ENCODE peak calls at places on chromosomes 5 and 9, in five cellular contexts. One of them, this sample, is unnamed.

GRCh38 chr5:122882836-122883235 is 37.4 kb downstream of the SNX24 start:
- DNase-seq in dorsolateral prefrontal cortex: no peak
- DNase-seq in tibial artery: no peak
- DNase-seq in right cardiac atrium: no peak
- DNase-seq in prostate gland: no peak
- DNase-seq in this sample: no peak

GRCh38 chr9:100150209-100150608 is 51.2 kb downstream of the INVS start:
- DNase-seq in dorsolateral prefrontal cortex: no peak
- DNase-seq in tibial artery: no peak
- DNase-seq in right cardiac atrium: no peak
- DNase-seq in prostate gland: peak; percentile 10
- DNase-seq in this sample: no peak

GRCh38 chr5:98827161-98827560 is 53.7 kb downstream of the RGMB start:
- DNase-seq in dorsolateral prefrontal cortex: no peak
- DNase-seq in tibial artery: no peak
- DNase-seq in right cardiac atrium: no peak
- DNase-seq in prostate gland: peak; percentile 22
- DNase-seq in this sample: no peak

GRCh38 chr5:137415231-137415681 is 83.9 kb downstream of the SPOCK1 start:
- DNase-seq in dorsolateral prefrontal cortex: no peak
- DNase-seq in tibial artery: no peak
- DNase-seq in right cardiac atrium: no peak
- DNase-seq in prostate gland: no peak
- DNase-seq in this sample: no peak

GRCh38 chr5:113034182-113034773 is 57.7 kb downstream of the DCP2 start:
- DNase-seq in dorsolateral prefrontal cortex: no peak
- DNase-seq in tibial artery: no peak
- DNase-seq in right cardiac atrium: no peak
- DNase-seq in prostate gland: no peak
- DNase-seq in this sample: no peak

GRCh38 chr9:91164724-91165520 is 196.8 kb downstream of the AUH start:
- DNase-seq in dorsolateral prefrontal cortex: no peak
- DNase-seq in tibial artery: peak; percentile 78
- DNase-seq in right cardiac atrium: peak; percentile 83
- DNase-seq in prostate gland: no peak
- DNase-seq in this sample: peak; percentile 47

GRCh38 chr5:151019331-151019730 is 1.1 kb upstream of the GPX3 start:
- DNase-seq in dorsolateral prefrontal cortex: no peak
- DNase-seq in tibial artery: peak; percentile 59
- DNase-seq in right cardiac atrium: no peak
- DNase-seq in prostate gland: no peak
- DNase-seq in this sample: no peak

GRCh38 chr5:151038801-151039238 is 18.4 kb downstream of the GPX3 start:
- DNase-seq in dorsolateral prefrontal cortex: no peak
- DNase-seq in tibial artery: peak; percentile 69
- DNase-seq in right cardiac atrium: no peak
- DNase-seq in prostate gland: no peak
- DNase-seq in this sample: no peak

GRCh38 chr9:35303567-35303966 is 141.8 kb downstream of the UNC13B start:
- DNase-seq in dorsolateral prefrontal cortex: no peak
- DNase-seq in tibial artery: no peak
- DNase-seq in right cardiac atrium: no peak
- DNase-seq in prostate gland: no peak
- DNase-seq in this sample: no peak

GRCh38 chr5:138611295-138612220 is 36.4 kb upstream of the HSPA9 start:
- DNase-seq in dorsolateral prefrontal cortex: peak; percentile 35
- DNase-seq in tibial artery: no peak
- DNase-seq in right cardiac atrium: peak; percentile 53
- DNase-seq in prostate gland: no peak
- DNase-seq in this sample: peak; percentile 74

GRCh38 chr5:41527201-41527779 is 16.9 kb upstream of the PLCXD3 start:
- DNase-seq in dorsolateral prefrontal cortex: no peak
- DNase-seq in tibial artery: peak; percentile 61
- DNase-seq in right cardiac atrium: no peak
- DNase-seq in prostate gland: no peak
- DNase-seq in this sample: no peak
- H3K27ac ChIP-seq in dorsolateral prefrontal cortex: no peak overlapping the region
- H3K27ac ChIP-seq in tibial artery: no peak overlapping the region
- H3K27ac ChIP-seq in right cardiac atrium: peak overlapping the region; percentile 25
- H3K27ac ChIP-seq in prostate gland: no peak overlapping the region
- H3K27ac ChIP-seq in this sample: no peak overlapping the region

GRCh38 chr5:172389578-172390112 is 64.7 kb downstream of the SH3PXD2B start:
- DNase-seq in dorsolateral prefrontal cortex: no peak
- DNase-seq in tibial artery: no peak
- DNase-seq in right cardiac atrium: no peak
- DNase-seq in prostate gland: no peak
- DNase-seq in this sample: no peak

GRCh38 chr5:172380992-172381643 is 73.2 kb downstream of the SH3PXD2B start:
- DNase-seq in dorsolateral prefrontal cortex: peak; percentile 84
- DNase-seq in tibial artery: peak; percentile 89
- DNase-seq in right cardiac atrium: peak; percentile 95
- DNase-seq in prostate gland: peak; percentile 89
- DNase-seq in this sample: peak; percentile 72

GRCh38 chr5:172383231-172383802 is 71.0 kb downstream of the SH3PXD2B start:
- DNase-seq in dorsolateral prefrontal cortex: no peak
- DNase-seq in tibial artery: no peak
- DNase-seq in right cardiac atrium: peak; percentile 18
- DNase-seq in prostate gland: peak; percentile 76
- DNase-seq in this sample: no peak

GRCh38 chr5:172385164-172385563 is 69.2 kb downstream of the SH3PXD2B start:
- DNase-seq in dorsolateral prefrontal cortex: no peak
- DNase-seq in tibial artery: no peak
- DNase-seq in right cardiac atrium: no peak
- DNase-seq in prostate gland: no peak
- DNase-seq in this sample: no peak

DNA sequence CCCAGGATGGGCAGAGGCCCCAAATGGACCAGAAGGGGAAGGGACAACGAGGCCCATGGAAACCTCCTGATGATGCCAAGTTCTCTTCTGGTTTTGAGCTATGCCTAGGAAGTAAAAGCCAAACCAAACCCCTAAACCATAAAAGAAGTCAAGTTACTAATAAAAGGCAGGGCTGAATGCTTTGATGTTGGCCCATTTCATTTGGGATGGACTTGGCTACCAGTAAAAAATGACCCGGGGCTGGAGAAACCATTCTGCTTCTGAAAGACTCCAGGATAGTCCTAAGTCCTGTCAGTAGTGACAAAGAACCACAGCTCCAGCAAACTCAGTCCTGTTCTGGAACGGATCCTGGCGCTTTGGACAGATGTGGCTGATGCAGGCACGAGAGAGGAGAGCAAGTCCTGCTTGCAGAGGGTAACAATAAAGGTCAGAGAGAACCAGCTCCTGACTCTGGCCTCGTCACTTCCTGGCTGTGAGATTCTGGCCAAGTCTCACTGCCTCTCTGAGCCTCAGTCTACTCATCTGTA is 68.6 kb downstream of the SH3PXD2B start:
- DNase-seq in dorsolateral prefrontal cortex: no peak
- DNase-seq in tibial artery: no peak
- DNase-seq in right cardiac atrium: no peak
- DNase-seq in prostate gland: peak; percentile 24
- DNase-seq in this sample: no peak
- H3K27ac ChIP-seq in dorsolateral prefrontal cortex: no peak overlapping the region
- H3K27ac ChIP-seq in tibial artery: no peak overlapping the region
- H3K27ac ChIP-seq in right cardiac atrium: no peak overlapping the region
- H3K27ac ChIP-seq in prostate gland: peak overlapping the region; percentile 45
- H3K27ac ChIP-seq in this sample: no peak overlapping the region

GRCh38 chr5:125232779-125233230 is 486.4 kb upstream of the ZNF608 start:
- DNase-seq in dorsolateral prefrontal cortex: no peak
- DNase-seq in tibial artery: no peak
- DNase-seq in right cardiac atrium: no peak
- DNase-seq in prostate gland: no peak
- DNase-seq in this sample: no peak
- H3K27ac ChIP-seq in dorsolateral prefrontal cortex: no peak overlapping the region
- H3K27ac ChIP-seq in tibial artery: no peak overlapping the region
- H3K27ac ChIP-seq in right cardiac atrium: no peak overlapping the region
- H3K27ac ChIP-seq in prostate gland: no peak overlapping the region
- H3K27ac ChIP-seq in this sample: no peak overlapping the region

GRCh38 chr5:134114886-134115805 is 665 bp downstream of the TCF7 start:
- DNase-seq in dorsolateral prefrontal cortex: no peak
- DNase-seq in tibial artery: no peak
- DNase-seq in right cardiac atrium: no peak
- DNase-seq in prostate gland: no peak
- DNase-seq in this sample: no peak
- H3K27ac ChIP-seq in dorsolateral prefrontal cortex: no peak overlapping the region
- H3K27ac ChIP-seq in tibial artery: no peak overlapping the region
- H3K27ac ChIP-seq in right cardiac atrium: no peak overlapping the region
- H3K27ac ChIP-seq in prostate gland: peak overlapping the region; percentile 33
- H3K27ac ChIP-seq in this sample: no peak overlapping the region

DNA sequence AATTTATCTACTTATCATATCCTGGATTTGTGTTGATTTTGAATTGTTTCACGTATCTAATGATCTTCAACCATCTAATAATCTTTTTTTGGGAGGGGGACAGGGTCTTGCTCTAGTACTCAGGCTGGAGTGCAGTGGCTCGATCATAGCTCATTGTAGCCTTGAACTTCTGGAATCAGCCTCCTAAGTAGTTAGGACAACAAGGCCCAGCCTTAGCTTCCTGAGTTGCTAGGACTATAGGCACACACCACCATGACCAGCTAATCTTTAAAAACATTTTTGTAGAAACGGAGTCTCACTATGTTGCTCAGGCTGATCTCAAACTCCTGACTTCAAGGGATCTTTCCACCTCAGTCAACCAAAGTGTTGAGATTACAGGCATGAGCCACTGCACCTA is 34.6 kb downstream of the MRPS27 start:
- DNase-seq in dorsolateral prefrontal cortex: no peak
- DNase-seq in tibial artery: no peak
- DNase-seq in right cardiac atrium: no peak
- DNase-seq in prostate gland: no peak
- DNase-seq in this sample: no peak
- H3K27ac ChIP-seq in dorsolateral prefrontal cortex: no peak overlapping the region
- H3K27ac ChIP-seq in tibial artery: no peak overlapping the region
- H3K27ac ChIP-seq in right cardiac atrium: no peak overlapping the region
- H3K27ac ChIP-seq in prostate gland: no peak overlapping the region
- H3K27ac ChIP-seq in this sample: no peak overlapping the region